ENCODE peak calls at places on chromosomes 11 and 22, in four cellular contexts. X is Calu3; D is T follicular helper cell; C is activated CD4-positive, alpha-beta T cell treated with anti-CD3 and anti-CD28 coated beads, Interleukin-2, amount 10 ng/mL, durations not matched to agents 7 days and 5 days. W is an unnamed sample.

GRCh38 chr11:101470414-101470813 is 113.4 kb downstream of the TRPC6 start:
- DNase-seq in X (no peak), D (no peak), C (no peak), W (no peak)

GRCh38 chr22:45891996-45892621 is 84.9 kb downstream of the WNT7B start:
- DNase-seq in X (no peak), D (no peak), C (no peak), W (no peak)

GRCh38 chr22:32106930-32107329 is 52.2 kb downstream of the C22orf42 start:
- DNase-seq in X (peak; percentile 28), D (no peak), C (peak; percentile 51), W (no peak)

GRCh38 chr11:93611836-93612677 is 49.4 kb upstream of the CEP295 start:
- DNase-seq in X (peak; percentile 14), D (no peak), C (no peak), W (peak; percentile 71)

GRCh38 chr11:130118636-130119387 is 40.8 kb upstream of the ST14 start:
- DNase-seq in X (no peak), D (no peak), C (peak; percentile 18), W (no peak)

GRCh38 chr11:17992916-17993315 is 19.9 kb downstream of the SERGEF start:
- DNase-seq in X (no peak), D (no peak), C (no peak), W (no peak)

GRCh38 chr11:123197711-123198110 is 2.7 kb upstream of the CLMP start:
- DNase-seq in X (no peak), D (no peak), C (no peak), W (no peak)

GRCh38 chr11:87879118-87879517 is 296.1 kb downstream of the RAB38 start:
- DNase-seq in X (no peak), D (no peak), C (no peak), W (no peak)

GRCh38 chr22:38153821-38154562 is 27.6 kb downstream of the PLA2G6 start:
- DNase-seq in X (no peak), D (no peak), C (no peak), W (peak; percentile 46)

GRCh38 chr11:12403122-12403994 is 26.0 kb downstream of the PARVA start:
- DNase-seq in X (no peak), D (no peak), C (no peak), W (no peak)

GRCh38 chr11:73939096-73939495 is 11.7 kb upstream of the DNAJB13 start:
- DNase-seq in X (no peak), D (no peak), C (no peak), W (no peak)

GRCh38 chr11:72587696-72588095 is 86.5 kb downstream of the PDE2A start:
- DNase-seq in X (no peak), D (no peak), C (no peak), W (no peak)

GRCh38 chr11:61115498-61116224 is 13.4 kb downstream of the CD5 start:
- DNase-seq in X (no peak), D (no peak), C (no peak), W (no peak)

GRCh38 chr11:18710545-18710944 is 12.0 kb downstream of the TMEM86A start:
- DNase-seq in X (no peak), D (no peak), C (no peak), W (no peak)

GRCh38 chr22:45818130-45819085 is 146.8 kb downstream of the ATXN10 start:
- DNase-seq in X (no peak), D (no peak), C (no peak), W (no peak)

GRCh38 chr22:17268501-17269223 is 49.4 kb upstream of the ADA2 start:
- DNase-seq in X (no peak), D (no peak), C (no peak), W (no peak)

GRCh38 chr11:19072464-19072863 is 11.9 kb upstream of the MRGPRX2 start:
- DNase-seq in X (peak; percentile 25), D (no peak), C (no peak), W (peak; percentile 32)

GRCh38 chr11:92227954-92228935 is 3.6 kb downstream of the FAT3 start:
- DNase-seq in X (no peak), D (no peak), C (no peak), W (no peak)

GRCh38 chr11:130055637-130056036 is 14.1 kb upstream of the APLP2 start:
- DNase-seq in X (no peak), D (no peak), C (no peak), W (no peak)

GRCh38 chr11:115606223-115607220 is 102.3 kb upstream of the CADM1 start:
- DNase-seq in X (no peak), D (no peak), C (no peak), W (peak; percentile 25)

GRCh38 chr11:92259861-92260260 is 35.2 kb downstream of the FAT3 start:
- DNase-seq in X (no peak), D (no peak), C (no peak), W (no peak)

GRCh38 chr11:36447947-36448346 is 62.1 kb downstream of the TRAF6 start:
- DNase-seq in X (peak; percentile 93), D (no peak), C (no peak), W (peak; percentile 84)

GRCh38 chr11:36431429-36432092 is 78.5 kb downstream of the TRAF6 start:
- DNase-seq in X (peak; percentile 30), D (no peak), C (no peak), W (peak; percentile 75)

GRCh38 chr11:8913961-8914660 is 3.1 kb downstream of the AKIP1 start:
- DNase-seq in X (peak; percentile 36), D (peak; percentile 20), C (peak; percentile 53), W (peak; percentile 22)

GRCh38 chr11:117560786-117561530 is 233.3 kb downstream of the CEP164 start:
- DNase-seq in X (no peak), D (no peak), C (no peak), W (no peak)